ENCODE peak calls at places on chromosomes 3 and 15, in nine cellular contexts. R, F, P, N, K, D, H, S and W are unnamed samples.

GRCh38 chr3:97863025-97863424 is 41.2 kb downstream of the CRYBG3 start:
- DNase-seq in N (no peak), S (peak; percentile 29), K (peak; percentile 30), P (no peak), R (no peak), F (no peak), H (no peak), D (peak; percentile 27), W (no peak)

GRCh38 chr15:31871159-31871886 is 159.0 kb upstream of the CHRNA7 start:
- DNase-seq in P (peak; percentile 47), D (no peak), H (peak; percentile 28), N (no peak), K (no peak), F (peak; percentile 17), S (no peak), R (no peak), W (no peak)

GRCh38 chr3:54433846-54434245 is 311.5 kb downstream of the CACNA2D3 start:
- DNase-seq in F (peak; percentile 92), P (peak; percentile 17), D (no peak), R (no peak), H (no peak), K (no peak), N (peak; percentile 23), S (no peak), W (peak; percentile 51)

GRCh38 chr3:187450791-187451190 is 82.6 kb downstream of the RTP4 start:
- DNase-seq in N (no peak), S (no peak), P (no peak), R (no peak), D (no peak), K (no peak), H (no peak), F (no peak), W (no peak)

GRCh38 chr3:9732080-9732752 is 681 bp downstream of the BRPF1 start:
- DNase-seq in S (no peak), P (peak; percentile 85), D (no peak), K (peak; percentile 20), F (peak; percentile 44), N (no peak), H (peak; percentile 27), R (no peak), W (peak; percentile 47)

GRCh38 chr3:190911382-190911781 is 48.9 kb upstream of the GMNC start:
- DNase-seq in N (no peak), R (no peak), K (peak; percentile 27), F (no peak), D (no peak), S (no peak), P (no peak), H (no peak), W (no peak)

GRCh38 chr3:123371859-123372767 is 76.8 kb downstream of the ADCY5 start:
- DNase-seq in H (no peak), R (no peak), D (no peak), K (no peak), N (no peak), P (no peak), F (no peak), S (no peak), W (no peak)

GRCh38 chr15:54506977-54507524 is 528.8 kb downstream of the UNC13C start:
- DNase-seq in S (no peak), P (no peak), N (no peak), D (no peak), K (no peak), R (no peak), F (no peak), H (no peak), W (no peak)

GRCh38 chr15:99443056-99443756 is 122.6 kb upstream of the MEF2A start:
- DNase-seq in H (no peak), F (no peak), K (no peak), N (no peak), P (no peak), S (no peak), D (no peak), R (peak; percentile 14), W (no peak)

GRCh38 chr3:30034246-30034991 is 572.0 kb upstream of the TGFBR2 start:
- DNase-seq in D (peak; percentile 29), H (no peak), P (no peak), F (no peak), K (no peak), N (no peak), R (no peak), S (no peak), W (no peak)

GRCh38 chr3:128607710-128608048 is 42.9 kb downstream of the RPN1 start:
- DNase-seq in D (no peak), S (no peak), P (no peak), K (no peak), H (no peak), R (no peak), F (no peak), N (no peak), W (no peak)

GRCh38 chr3:140249188-140249587 is 314.2 kb downstream of the CLSTN2 start:
- DNase-seq in H (no peak), F (no peak), D (no peak), P (no peak), S (no peak), K (no peak), N (no peak), R (no peak), W (no peak)

GRCh38 chr15:74175271-74176191 is 2.0 kb downstream of the ISLR start:
- DNase-seq in K (no peak), R (peak; percentile 13), D (no peak), F (no peak), P (no peak), H (no peak), N (no peak), S (no peak), W (peak; percentile 6)

GRCh38 chr15:99123706-99124451 is 19.0 kb downstream of the SYNM start:
- DNase-seq in R (peak; percentile 86), K (peak; percentile 90), D (peak; percentile 98), H (peak; percentile 70), S (peak; percentile 99), F (peak; percentile 47), N (no peak), P (peak; percentile 69), W (peak; percentile 61)

GRCh38 chr15:89051875-89052274 is 36.4 kb upstream of the ABHD2 start:
- DNase-seq in R (no peak), D (peak; percentile 86), N (no peak), P (no peak), K (no peak), F (peak; percentile 10), S (peak; percentile 63), H (no peak), W (no peak)

GRCh38 chr3:16993227-16993626 is 108.5 kb downstream of the PLCL2 start:
- DNase-seq in K (no peak), H (peak; percentile 81), P (peak; percentile 14), F (no peak), S (peak; percentile 49), N (no peak), D (peak; percentile 24), R (no peak), W (no peak)

GRCh38 chr3:129745253-129745652 is 138.8 kb upstream of the PLXND1 start:
- DNase-seq in D (peak; percentile 62), N (no peak), K (no peak), F (peak; percentile 19), R (no peak), H (no peak), S (no peak), P (no peak), W (no peak)

GRCh38 chr3:168885028-168885427 is 778.5 kb downstream of the MECOM start:
- DNase-seq in K (no peak), F (no peak), N (no peak), P (no peak), S (peak; percentile 92), D (peak; percentile 92), R (no peak), H (no peak), W (no peak)

GRCh38 chr3:43442872-43443395 is 156.6 kb downstream of the SNRK start:
- DNase-seq in S (no peak), P (no peak), R (no peak), F (peak; percentile 18), K (no peak), H (no peak), N (no peak), D (no peak), W (no peak)
- TF ChIP-seq CTCF in S (no peak), P (no peak), R (no peak), F (peak; percentile 28), K (no peak), H (no peak), N (no peak), D (no peak), W (peak; percentile 19)

DNA sequence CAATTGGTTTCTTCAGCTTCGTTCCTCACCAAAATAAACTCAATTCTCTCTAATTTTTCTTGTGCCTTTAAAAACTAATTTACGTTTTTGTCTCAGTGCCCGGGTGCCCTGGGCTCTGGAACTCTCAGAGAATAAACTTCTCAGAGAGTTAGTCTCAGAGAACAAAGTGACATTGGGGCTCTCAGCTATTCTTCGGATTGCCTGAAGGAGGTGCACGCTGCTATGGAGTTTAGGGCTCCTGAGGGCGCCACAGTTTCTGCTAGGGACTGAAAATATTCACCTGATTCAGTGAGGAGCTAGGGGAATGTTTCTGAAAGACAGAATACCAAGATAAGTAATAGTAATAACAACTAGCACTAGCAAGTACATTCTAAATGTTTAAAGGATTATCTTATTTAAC is 22.7 kb downstream of the ZIC4 start:
- DNase-seq in R (no peak), S (no peak), F (peak; percentile 86), H (no peak), K (no peak), P (peak; percentile 5), N (no peak), D (no peak), W (no peak)
- TF ChIP-seq CTCF in R (no peak), S (peak; percentile 65), F (peak; percentile 80), H (no peak), K (no peak), P (peak; percentile 33), N (peak; percentile 50), D (peak; percentile 47), W (no peak)

DNA sequence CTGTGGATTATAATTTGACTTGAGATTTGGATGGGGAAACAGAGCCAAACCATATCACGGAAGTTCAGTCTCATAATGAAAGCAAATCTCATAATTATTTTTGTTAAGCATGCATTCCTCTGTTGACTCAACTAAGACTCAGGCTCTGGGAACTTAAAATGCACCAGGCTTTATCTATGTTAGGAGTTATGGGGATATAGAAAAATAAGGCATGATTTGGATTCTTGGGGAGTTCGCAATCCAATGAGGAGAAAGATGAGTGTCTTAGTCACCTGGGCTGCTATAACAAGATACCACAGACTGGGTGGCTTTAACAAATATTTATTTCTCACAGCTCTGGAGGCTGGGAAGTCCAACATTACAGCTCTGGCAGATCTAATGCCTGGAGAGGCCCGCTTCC is 89.4 kb upstream of the TJP1 start:
- DNase-seq in N (no peak), K (no peak), D (no peak), R (no peak), S (peak; percentile 57), P (no peak), H (no peak), F (no peak), W (no peak)
- TF ChIP-seq CTCF in N (no peak), K (no peak), D (no peak), R (no peak), S (no peak), P (no peak), H (no peak), F (no peak), W (no peak)

GRCh38 chr3:61650719-61651118 is 89.3 kb downstream of the PTPRG start:
- DNase-seq in N (no peak), R (no peak), H (no peak), D (no peak), S (no peak), F (no peak), P (no peak), K (no peak), W (no peak)
- TF ChIP-seq CTCF in N (no peak), R (no peak), H (no peak), D (no peak), S (no peak), F (no peak), P (no peak), K (no peak), W (no peak)